ENCODE peak calls at places on chromosomes 3 and 15, in five cellular contexts. L is psoas muscle; B is A549; S is CD8-positive, alpha-beta memory T cell; H is left ventricle myocardium inferior. W is an unnamed sample. For H3K4me1, the result is how much of the 10 kb centered on the place peaks cover.

GRCh38 chr15:33844597-33844996 is 123.7 kb upstream of the CHRM5 start:
- DNase-seq in L (no peak), B (peak), S (no peak), H (no peak), W (no peak)

GRCh38 chr3:31377045-31377642 is 155.6 kb upstream of the STT3B start:
- DNase-seq in L (no peak), B (peak), S (no peak), H (no peak), W (no peak)

GRCh38 chr15:69555080-69555479 is 102.5 kb downstream of the RPLP1 start:
- DNase-seq in L (no peak), B (no peak), S (no peak), H (no peak), W (no peak)

GRCh38 chr3:33936921-33937210 is 138.4 kb downstream of the PDCD6IP start:
- DNase-seq in L (no peak), B (no peak), S (no peak), H (no peak), W (no peak)

GRCh38 chr15:73753250-73754130 is at the start of gene INSYN1:
- DNase-seq in L (peak), B (no peak), S (no peak), H (peak), W (no peak)

GRCh38 chr15:78077860-78078187 is 313 bp upstream of the TBC1D2B start:
- DNase-seq in L (no peak), B (no peak), S (no peak), H (no peak), W (no peak)

GRCh38 chr3:10968390-10968789 is 24.2 kb upstream of the SLC6A1 start:
- DNase-seq in L (no peak), B (no peak), S (no peak), H (no peak), W (no peak)

GRCh38 chr3:12363397-12364195 is 74.7 kb downstream of the PPARG start:
- DNase-seq in L (no peak), B (no peak), S (no peak), H (no peak), W (no peak)

GRCh38 chr3:130906374-130906995 is 12.6 kb downstream of the ATP2C1 start:
- DNase-seq in L (no peak), B (no peak), S (no peak), H (no peak), W (no peak)

GRCh38 chr3:63791974-63792373 is 27.1 kb upstream of the C3orf49 start:
- DNase-seq in L (no peak), B (peak), S (no peak), H (no peak), W (no peak)

GRCh38 chr15:40059821-40060220 is 20.8 kb upstream of the SRP14 start:
- DNase-seq in L (no peak), B (no peak), S (no peak), H (no peak), W (no peak)

GRCh38 chr3:53588122-53588521 is 93.7 kb downstream of the CACNA1D start:
- DNase-seq in L (no peak), B (peak), S (no peak), H (no peak), W (no peak)

GRCh38 chr15:93987068-93987467 is 244.3 kb upstream of the MCTP2 start:
- DNase-seq in L (no peak), B (no peak), S (peak), H (no peak), W (no peak)

GRCh38 chr3:42703695-42704025 is 1.1 kb upstream of the HHATL start:
- DNase-seq in L (no peak), B (no peak), S (no peak), H (no peak), W (peak)

GRCh38 chr15:76222159-76222558 is 89.1 kb downstream of the ETFA start:
- DNase-seq in L (no peak), B (no peak), S (no peak), H (no peak), W (no peak)

GRCh38 chr15:95929232-95929846 is 401.2 kb upstream of the NR2F2 start:
- DNase-seq in L (no peak), B (no peak), S (no peak), H (no peak), W (no peak)

GRCh38 chr3:121648219-121648958 is 12.3 kb downstream of the HCLS1 start:
- DNase-seq in L (no peak), B (no peak), S (no peak), H (no peak), W (no peak)

GRCh38 chr15:56038015-56038414 is 44.6 kb upstream of the NEDD4 start:
- DNase-seq in L (no peak), B (no peak), S (no peak), H (no peak), W (no peak)

GRCh38 chr3:40877651-40878463 is 321.4 kb upstream of the CTNNB1 start:
- DNase-seq in L (peak), B (no peak), S (no peak), H (peak), W (peak)

GRCh38 chr3:167684389-167684993 is 30.7 kb upstream of the WDR49 start:
- DNase-seq in L (no peak), B (peak), S (peak), H (no peak), W (no peak)

GRCh38 chr15:22262613-22263020 is 182.3 kb downstream of the OR4M2 start:
- DNase-seq in L (no peak), B (peak), S (peak), H (no peak), W (peak)

GRCh38 chr15:78415284-78415683 is 22.7 kb upstream of the IREB2 start:
- DNase-seq in L (no peak), B (peak), S (no peak), H (no peak), W (no peak)

GRCh38 chr3:195580733-195581443 is 2.9 kb downstream of the APOD start:
- DNase-seq in L (no peak), B (no peak), S (no peak), H (no peak), W (no peak)

GRCh38 chr3:181613813-181614212 is 97.9 kb upstream of the SOX2 start:
- DNase-seq in L (no peak), B (no peak), S (no peak), H (no peak), W (no peak)

GRCh38 chr3:11185144-11185543 is 30.9 kb downstream of the HRH1 start:
- DNase-seq in L (no peak), B (no peak), S (no peak), H (no peak), W (no peak)

GRCh38 chr15:57500979-57501576 is 90.6 kb upstream of the MYZAP start:
- DNase-seq in L (no peak), B (peak), S (no peak), H (no peak), W (no peak)

GRCh38 chr3:76024640-76025039 is 239.3 kb upstream of the ZNF717 start:
- DNase-seq in L (no peak), B (peak), S (no peak), H (no peak), W (no peak)

GRCh38 chr15:39553947-39554731 is 26.7 kb upstream of the THBS1 start:
- DNase-seq in L (no peak), B (no peak), S (no peak), H (no peak), W (no peak)

GRCh38 chr15:42444415-42445063 is 46.4 kb downstream of the ZNF106 start:
- DNase-seq in L (no peak), B (no peak), S (no peak), H (no peak), W (no peak)

GRCh38 chr3:40191850-40192448 is 117.6 kb upstream of the EIF1B start:
- DNase-seq in L (peak), B (peak), S (peak), H (peak), W (peak)

GRCh38 chr3:14546041-14546440 is 5.9 kb upstream of the GRIP2 start:
- DNase-seq in L (no peak), B (no peak), S (no peak), H (no peak), W (peak)

GRCh38 chr3:195010551-195011100 is 260.3 kb downstream of the XXYLT1 start:
- DNase-seq in L (no peak), B (no peak), S (no peak), H (no peak), W (no peak)

GRCh38 chr3:66412176-66412887 is 88.5 kb downstream of the LRIG1 start:
- DNase-seq in L (no peak), B (no peak), S (no peak), H (no peak), W (no peak)

GRCh38 chr3:171218069-171218468 is 191.5 kb upstream of the SLC2A2 start:
- DNase-seq in L (no peak), B (no peak), S (no peak), H (no peak), W (no peak)

GRCh38 chr3:70737656-70738309 is 425.3 kb upstream of the MDFIC2 start:
- DNase-seq in L (no peak), B (peak), S (no peak), H (no peak), W (no peak)

GRCh38 chr3:117036259-117036799 is 326.8 kb downstream of the TUSC7 start:
- DNase-seq in L (no peak), B (no peak), S (no peak), H (peak), W (peak)

GRCh38 chr3:87298111-87298718 is 21.8 kb upstream of the POU1F1 start:
- DNase-seq in L (no peak), B (peak), S (no peak), H (no peak), W (no peak)

GRCh38 chr3:127141921-127142730 is 50.8 kb upstream of the PRR23E start:
- DNase-seq in L (no peak), B (peak), S (no peak), H (no peak), W (no peak)

GRCh38 chr15:80934761-80935221 is 54.8 kb downstream of the MESD start:
- DNase-seq in L (no peak), B (peak), S (no peak), H (no peak), W (peak)

GRCh38 chr3:101577276-101577675 is 3.3 kb downstream of the PCNP start:
- DNase-seq in L (no peak), B (no peak), S (no peak), H (no peak), W (no peak)
- H3K4me1 ChIP-seq in L (under half), B (under half), S (half or more), H (half or more), W (under half)

GRCh38 chr3:142332390-142332789 is 107.0 kb upstream of the GK5 start:
- DNase-seq in L (no peak), B (no peak), S (no peak), H (no peak), W (no peak)
- H3K4me1 ChIP-seq in L (under half), B (under half), S (under half), H (under half), W (under half)

GRCh38 chr15:88629071-88629470 is 7.9 kb downstream of the AEN start:
- DNase-seq in L (no peak), B (no peak), S (no peak), H (no peak), W (no peak)
- H3K4me1 ChIP-seq in L (under half), B (half or more), S (half or more), H (under half), W (under half)

GRCh38 chr15:52622791-52623190 is 54.0 kb upstream of the ARPP19 start:
- DNase-seq in L (no peak), B (no peak), S (no peak), H (no peak), W (no peak)
- H3K4me1 ChIP-seq in L (under half), B (under half), S (under half), H (under half), W (under half)

DNA sequence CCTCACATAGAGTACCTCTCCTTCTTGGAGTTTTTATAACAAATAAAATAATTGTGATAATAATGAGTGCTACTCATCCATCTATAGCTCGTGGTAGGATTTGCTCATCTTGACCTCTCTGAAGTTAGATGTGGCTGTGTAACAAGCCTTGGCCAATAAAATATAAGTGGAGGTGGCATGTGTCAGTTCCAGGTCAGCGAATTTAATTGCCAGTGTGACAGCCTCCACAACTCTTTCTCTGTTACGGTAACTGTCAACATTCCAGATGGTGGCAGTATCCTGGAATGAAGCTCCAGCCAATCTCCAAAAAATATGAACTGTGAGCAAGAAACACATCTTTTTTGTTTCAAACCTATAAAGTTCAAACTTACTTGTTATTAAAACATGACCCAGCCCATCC is 13.8 kb downstream of the CLRN1 start:
- DNase-seq in L (no peak), B (no peak), S (no peak), H (no peak), W (no peak)
- H3K4me1 ChIP-seq in L (under half), B (under half), S (under half), H (under half), W (under half)

GRCh38 chr3:123081718-123082369 is 15.0 kb downstream of the PDIA5 start:
- DNase-seq in L (no peak), B (no peak), S (no peak), H (no peak), W (no peak)
- H3K4me1 ChIP-seq in L (under half), B (under half), S (under half), H (half or more), W (under half)

GRCh38 chr3:78725703-78726246 is 1042.0 kb downstream of the ROBO1 start:
- DNase-seq in L (no peak), B (no peak), S (no peak), H (no peak), W (no peak)
- H3K4me1 ChIP-seq in L (under half), B (under half), S (under half), H (under half), W (under half)

DNA sequence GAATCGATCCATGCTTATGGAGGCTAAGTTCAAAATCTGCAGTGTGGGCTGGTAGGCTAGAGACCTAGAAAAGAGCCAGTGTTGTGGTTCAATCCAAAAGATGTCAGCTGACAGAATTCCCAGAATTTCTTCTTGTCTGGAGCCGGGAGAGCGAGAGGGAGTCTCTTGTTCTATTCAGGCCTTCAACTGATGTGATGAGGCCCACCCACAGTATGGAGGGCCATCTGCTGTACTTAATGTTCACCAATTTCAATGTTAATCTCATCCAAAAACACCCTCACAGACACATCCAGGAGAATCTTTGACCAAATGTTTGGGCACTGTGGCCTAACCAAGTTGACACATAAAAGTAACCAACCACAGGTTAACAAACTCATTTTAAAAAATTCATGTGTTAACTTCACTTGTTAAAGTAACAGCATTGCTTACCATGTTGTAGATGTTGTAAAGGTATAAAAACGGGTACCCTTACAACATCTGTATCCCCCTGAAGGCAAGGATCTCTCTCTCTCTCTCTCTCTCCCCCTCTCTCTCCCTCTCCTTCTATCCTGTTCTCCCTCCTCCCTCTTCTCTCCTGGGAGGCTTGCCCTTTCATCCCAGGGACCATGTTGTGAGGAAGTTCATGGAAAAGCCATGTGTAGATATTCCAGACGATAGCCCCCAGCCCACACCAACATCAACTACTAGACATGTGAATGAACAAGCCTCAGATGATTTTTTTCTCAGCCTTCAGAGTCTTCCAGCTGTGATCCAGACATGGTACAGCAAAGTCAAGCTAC is 66.4 kb upstream of the CHD2 start:
- DNase-seq in L (no peak), B (no peak), S (no peak), H (no peak), W (no peak)
- H3K4me1 ChIP-seq in L (under half), B (under half), S (half or more), H (under half), W (under half)

GRCh38 chr15:72013703-72014102 is 104.2 kb downstream of the MYO9A start:
- DNase-seq in L (no peak), B (no peak), S (no peak), H (no peak), W (no peak)
- H3K4me1 ChIP-seq in L (under half), B (under half), S (under half), H (under half), W (under half)

W was measured in aorta.